ENCODE peak calls at places on chromosomes 16 and 17, in five cellular contexts. N, I, V, J and W are unnamed samples.

GRCh38 chr17:50672831-50673551 is 34.7 kb downstream of the ANKRD40 start:
- DNase-seq in N (no peak), I (peak), V (peak), J (peak), W (no peak)

GRCh38 chr17:71117461-71117860 is 948.1 kb downstream of the KCNJ2 start:
- DNase-seq in N (no peak), I (no peak), V (no peak), J (no peak), W (no peak)

GRCh38 chr17:47935961-47936360 is 5.4 kb upstream of the PNPO start:
- DNase-seq in N (peak), I (peak), V (no peak), J (no peak), W (peak)

GRCh38 chr17:65154770-65155589 is 17.8 kb downstream of the RGS9 start:
- DNase-seq in N (peak), I (peak), V (no peak), J (no peak), W (no peak)

GRCh38 chr17:12918132-12918531 is 99.7 kb downstream of the ELAC2 start:
- DNase-seq in N (no peak), I (no peak), V (no peak), J (no peak), W (no peak)

GRCh38 chr17:75601057-75601987 is 13.7 kb downstream of the MYO15B start:
- DNase-seq in N (peak), I (peak), V (peak), J (no peak), W (no peak)

GRCh38 chr17:38458521-38458920 is 30.3 kb downstream of the ARHGAP23 start:
- DNase-seq in N (no peak), I (no peak), V (no peak), J (no peak), W (no peak)

GRCh38 chr16:65042966-65043365 is 78.9 kb downstream of the CDH11 start:
- DNase-seq in N (no peak), I (no peak), V (no peak), J (no peak), W (no peak)

GRCh38 chr16:51133691-51134090 is 17.4 kb downstream of the SALL1 start:
- DNase-seq in N (no peak), I (no peak), V (no peak), J (no peak), W (no peak)

GRCh38 chr17:78137392-78138203 is 7.0 kb downstream of the TMC8 start:
- DNase-seq in N (no peak), I (no peak), V (no peak), J (no peak), W (no peak)

GRCh38 chr16:47779201-47780016 is 318.3 kb downstream of the PHKB start:
- DNase-seq in N (peak), I (no peak), V (no peak), J (no peak), W (no peak)

GRCh38 chr17:56973520-56973919 is 4.4 kb upstream of the SCPEP1 start:
- DNase-seq in N (no peak), I (peak), V (no peak), J (no peak), W (no peak)

GRCh38 chr17:65103896-65104295 is 33.3 kb upstream of the RGS9 start:
- DNase-seq in N (no peak), I (no peak), V (no peak), J (no peak), W (no peak)

GRCh38 chr17:8152981-8153549 is 861 bp upstream of the PER1 start:
- DNase-seq in N (no peak), I (no peak), V (no peak), J (no peak), W (no peak)

GRCh38 chr17:43545383-43545632 is 832 bp downstream of the ETV4 start:
- DNase-seq in N (no peak), I (no peak), V (no peak), J (no peak), W (no peak)

GRCh38 chr16:49281843-49282642 is 405 bp upstream of the CBLN1 start:
- DNase-seq in N (peak), I (peak), V (peak), J (peak), W (no peak)

GRCh38 chr17:79707931-79708891 is 22.5 kb upstream of the ENPP7 start:
- DNase-seq in N (peak), I (peak), V (no peak), J (no peak), W (no peak)

GRCh38 chr16:83060-83603 is 5.1 kb downstream of the MPG start:
- DNase-seq in N (no peak), I (no peak), V (no peak), J (no peak), W (no peak)

GRCh38 chr17:75334723-75335122 is 45.5 kb upstream of the SLC25A19 start:
- DNase-seq in N (no peak), I (no peak), V (no peak), J (no peak), W (no peak)

GRCh38 chr17:55769625-55770000 is 18.8 kb downstream of the PCTP start:
- DNase-seq in N (no peak), I (peak), V (no peak), J (no peak), W (peak)

GRCh38 chr17:74961657-74962360 is 10.8 kb downstream of the HID1 start:
- DNase-seq in N (peak), I (peak), V (peak), J (peak), W (peak)

GRCh38 chr17:20210180-20210579 is 201.0 kb downstream of the SPECC1 start:
- DNase-seq in N (no peak), I (no peak), V (no peak), J (no peak), W (no peak)

GRCh38 chr17:57839571-57839923 is 10.3 kb downstream of the MRPS23 start:
- DNase-seq in N (no peak), I (no peak), V (no peak), J (no peak), W (no peak)

GRCh38 chr17:1931759-1932579 is 93.2 kb downstream of the RTN4RL1 start:
- DNase-seq in N (no peak), I (peak), V (no peak), J (peak), W (no peak)

GRCh38 chr17:10790491-10791401 is 13.2 kb downstream of the TMEM238L start:
- DNase-seq in N (no peak), I (peak), V (no peak), J (no peak), W (no peak)

GRCh38 chr17:607341-608060 is 107.1 kb downstream of the VPS53 start:
- DNase-seq in N (no peak), I (no peak), V (no peak), J (no peak), W (no peak)

GRCh38 chr16:49856741-49857330 is 924 bp upstream of the ZNF423 start:
- DNase-seq in N (peak), I (peak), V (peak), J (peak), W (peak)

GRCh38 chr17:40095356-40095943 is 4.9 kb downstream of the NR1D1 start:
- DNase-seq in N (no peak), I (no peak), V (no peak), J (peak), W (no peak)

GRCh38 chr16:6682142-6682811 is 650.4 kb upstream of the RBFOX1 start:
- DNase-seq in N (no peak), I (no peak), V (no peak), J (peak), W (no peak)

GRCh38 chr16:78748471-78748929 is 649.0 kb downstream of the WWOX start:
- DNase-seq in N (no peak), I (peak), V (no peak), J (no peak), W (no peak)

GRCh38 chr17:73719588-73720071 is 75.4 kb upstream of the SDK2 start:
- DNase-seq in N (no peak), I (no peak), V (no peak), J (peak), W (no peak)

GRCh38 chr16:2860826-2861567 is 3.0 kb upstream of the PRSS22 start:
- DNase-seq in N (no peak), I (peak), V (peak), J (no peak), W (no peak)

GRCh38 chr17:83200231-83200699 is 120.9 kb downstream of the METRNL start:
- DNase-seq in N (no peak), I (no peak), V (peak), J (peak), W (no peak)

GRCh38 chr16:19031738-19032137 is 35.7 kb upstream of the COQ7 start:
- DNase-seq in N (no peak), I (no peak), V (no peak), J (no peak), W (no peak)

GRCh38 chr17:50181601-50182345 is 16.0 kb downstream of the SGCA start:
- DNase-seq in N (no peak), I (no peak), V (no peak), J (no peak), W (no peak)

GRCh38 chr17:78133971-78134898 is 3.7 kb downstream of the TMC8 start:
- DNase-seq in N (peak), I (no peak), V (no peak), J (no peak), W (no peak)

GRCh38 chr17:7178973-7179316 is 225 bp downstream of the ASGR1 start:
- DNase-seq in N (no peak), I (no peak), V (no peak), J (no peak), W (no peak)

GRCh38 chr17:3963214-3964201 is 729 bp downstream of the ATP2A3 start:
- DNase-seq in N (no peak), I (no peak), V (no peak), J (no peak), W (no peak)

GRCh38 chr16:83890359-83890758 is 8.6 kb upstream of the MLYCD start:
- DNase-seq in N (no peak), I (no peak), V (no peak), J (no peak), W (no peak)

GRCh38 chr16:83888672-83889044 is 10.3 kb upstream of the MLYCD start:
- DNase-seq in N (no peak), I (no peak), V (no peak), J (no peak), W (no peak)

GRCh38 chr16:83886199-83886971 is 12.5 kb upstream of the MLYCD start:
- DNase-seq in N (no peak), I (no peak), V (no peak), J (no peak), W (no peak)

GRCh38 chr16:83887564-83887963 is 11.4 kb upstream of the MLYCD start:
- DNase-seq in N (no peak), I (no peak), V (no peak), J (no peak), W (no peak)

GRCh38 chr16:83887088-83887487 is 11.8 kb upstream of the MLYCD start:
- DNase-seq in N (no peak), I (peak), V (no peak), J (no peak), W (no peak)
- TF ChIP-seq CTCF in N (peak), I (peak), V (no peak), J (no peak), W (peak)

GRCh38 chr17:80891096-80892018 is 100.3 kb upstream of the CHMP6 start:
- DNase-seq in N (peak), I (peak), V (peak), J (peak), W (peak)
- TF ChIP-seq CTCF in N (no peak), I (no peak), V (no peak), J (no peak), W (no peak)

GRCh38 chr16:16138034-16138635 is 85.2 kb downstream of the ABCC6 start:
- DNase-seq in N (no peak), I (no peak), V (no peak), J (no peak), W (no peak)

GRCh38 chr16:16139061-16139460 is 84.2 kb downstream of the ABCC6 start:
- DNase-seq in N (no peak), I (no peak), V (no peak), J (no peak), W (no peak)

GRCh38 chr16:16136588-16136987 is 86.7 kb downstream of the ABCC6 start:
- DNase-seq in N (no peak), I (no peak), V (no peak), J (no peak), W (no peak)

GRCh38 chr16:16139806-16140205 is 83.5 kb downstream of the ABCC6 start:
- DNase-seq in N (no peak), I (no peak), V (no peak), J (no peak), W (no peak)

GRCh38 chr16:16137110-16137509 is 86.2 kb downstream of the ABCC6 start:
- DNase-seq in N (no peak), I (no peak), V (no peak), J (no peak), W (no peak)
- TF ChIP-seq CTCF in N (no peak), I (no peak), V (no peak), J (no peak), W (no peak)

GRCh38 chr17:17140590-17140980 is 65.5 kb downstream of the PLD6 start:
- DNase-seq in N (peak), I (peak), V (no peak), J (no peak), W (no peak)
- TF ChIP-seq CTCF in N (no peak), I (no peak), V (peak), J (no peak), W (peak)

GRCh38 chr16:75089486-75090202 is 26.9 kb downstream of the LDHD start:
- DNase-seq in N (no peak), I (no peak), V (no peak), J (no peak), W (no peak)
- TF ChIP-seq CTCF in N (no peak), I (no peak), V (no peak), J (no peak), W (no peak)

GRCh38 chr16:28140788-28141618 is 70.8 kb downstream of the XPO6 start:
- DNase-seq in N (no peak), I (no peak), V (no peak), J (no peak), W (no peak)
- TF ChIP-seq CTCF in N (no peak), I (no peak), V (no peak), J (no peak), W (no peak)